ENCODE peak calls at places on chromosomes 3 and 15, in six cellular contexts. One of them, this sample, is unnamed.

GRCh38 chr15:36356511-36356910 is 222.9 kb upstream of the CDIN1 start:
- DNase-seq in Peyer's patch: no peak
- DNase-seq in astrocyte of the cerebellum: no peak
- DNase-seq in heart left ventricle: no peak
- DNase-seq in colonic mucosa: no peak
- DNase-seq in SJSA1: no peak
- DNase-seq in this sample: no peak

GRCh38 chr3:81622395-81622794 is 139.1 kb downstream of the GBE1 start:
- DNase-seq in Peyer's patch: no peak
- DNase-seq in astrocyte of the cerebellum: no peak
- DNase-seq in heart left ventricle: no peak
- DNase-seq in colonic mucosa: no peak
- DNase-seq in SJSA1: no peak
- DNase-seq in this sample: no peak

GRCh38 chr3:144148356-144148755 is 176.7 kb downstream of the DIPK2A start:
- DNase-seq in Peyer's patch: no peak
- DNase-seq in astrocyte of the cerebellum: no peak
- DNase-seq in heart left ventricle: no peak
- DNase-seq in colonic mucosa: no peak
- DNase-seq in SJSA1: no peak
- DNase-seq in this sample: no peak

GRCh38 chr3:13192471-13193213 is 119.4 kb upstream of the IQSEC1 start:
- DNase-seq in Peyer's patch: no peak
- DNase-seq in astrocyte of the cerebellum: no peak
- DNase-seq in heart left ventricle: no peak
- DNase-seq in colonic mucosa: no peak
- DNase-seq in SJSA1: no peak
- DNase-seq in this sample: peak; percentile 16

GRCh38 chr3:4065080-4065479 is 238.1 kb upstream of the SETMAR start:
- DNase-seq in Peyer's patch: no peak
- DNase-seq in astrocyte of the cerebellum: no peak
- DNase-seq in heart left ventricle: no peak
- DNase-seq in colonic mucosa: no peak
- DNase-seq in SJSA1: no peak
- DNase-seq in this sample: no peak

GRCh38 chr3:138946554-138947302 is at the start of the genes FOXL2 and FOXL2NB:
- DNase-seq in Peyer's patch: no peak
- DNase-seq in astrocyte of the cerebellum: no peak
- DNase-seq in heart left ventricle: no peak
- DNase-seq in colonic mucosa: no peak
- DNase-seq in SJSA1: no peak
- DNase-seq in this sample: no peak

GRCh38 chr3:15269091-15269989 is 63.0 kb downstream of the SH3BP5 start:
- DNase-seq in Peyer's patch: peak; percentile 90
- DNase-seq in astrocyte of the cerebellum: peak; percentile 93
- DNase-seq in heart left ventricle: peak; percentile 92
- DNase-seq in colonic mucosa: peak; percentile 64
- DNase-seq in SJSA1: peak; percentile 94
- DNase-seq in this sample: peak; percentile 86

GRCh38 chr3:149417174-149417573 is 39.7 kb upstream of the TM4SF1 start:
- DNase-seq in Peyer's patch: no peak
- DNase-seq in astrocyte of the cerebellum: no peak
- DNase-seq in heart left ventricle: no peak
- DNase-seq in colonic mucosa: no peak
- DNase-seq in SJSA1: no peak
- DNase-seq in this sample: no peak

GRCh38 chr15:39583586-39584265 is 2.8 kb downstream of the THBS1 start:
- DNase-seq in Peyer's patch: no peak
- DNase-seq in astrocyte of the cerebellum: no peak
- DNase-seq in heart left ventricle: no peak
- DNase-seq in colonic mucosa: peak; percentile 85
- DNase-seq in SJSA1: peak; percentile 54
- DNase-seq in this sample: peak; percentile 32

GRCh38 chr3:193870376-193871092 is 265.4 kb upstream of the HES1 start:
- DNase-seq in Peyer's patch: no peak
- DNase-seq in astrocyte of the cerebellum: no peak
- DNase-seq in heart left ventricle: no peak
- DNase-seq in colonic mucosa: no peak
- DNase-seq in SJSA1: no peak
- DNase-seq in this sample: no peak

GRCh38 chr3:193782280-193782654 is 189.3 kb downstream of the OPA1 start:
- DNase-seq in Peyer's patch: no peak
- DNase-seq in astrocyte of the cerebellum: no peak
- DNase-seq in heart left ventricle: no peak
- DNase-seq in colonic mucosa: peak; percentile 46
- DNase-seq in SJSA1: peak; percentile 65
- DNase-seq in this sample: no peak

GRCh38 chr3:186213946-186214345 is 105.1 kb upstream of the ETV5 start:
- DNase-seq in Peyer's patch: no peak
- DNase-seq in astrocyte of the cerebellum: no peak
- DNase-seq in heart left ventricle: no peak
- DNase-seq in colonic mucosa: no peak
- DNase-seq in SJSA1: no peak
- DNase-seq in this sample: no peak

GRCh38 chr15:42094512-42094963 is at the start of gene PLA2G4D:
- DNase-seq in Peyer's patch: no peak
- DNase-seq in astrocyte of the cerebellum: no peak
- DNase-seq in heart left ventricle: no peak
- DNase-seq in colonic mucosa: peak; percentile 43
- DNase-seq in SJSA1: no peak
- DNase-seq in this sample: no peak

GRCh38 chr3:52092891-52093290 is 36.5 kb upstream of the DUSP7 start:
- DNase-seq in Peyer's patch: no peak
- DNase-seq in astrocyte of the cerebellum: no peak
- DNase-seq in heart left ventricle: peak; percentile 17
- DNase-seq in colonic mucosa: no peak
- DNase-seq in SJSA1: no peak
- DNase-seq in this sample: no peak

GRCh38 chr3:25532763-25533162 is 104.7 kb downstream of the RARB start:
- DNase-seq in Peyer's patch: peak; percentile 50
- DNase-seq in astrocyte of the cerebellum: no peak
- DNase-seq in heart left ventricle: no peak
- DNase-seq in colonic mucosa: peak; percentile 45
- DNase-seq in SJSA1: no peak
- DNase-seq in this sample: peak; percentile 9

GRCh38 chr15:79970921-79971434 is at the start of gene BCL2A1:
- DNase-seq in Peyer's patch: peak; percentile 70
- DNase-seq in astrocyte of the cerebellum: peak; percentile 28
- DNase-seq in heart left ventricle: no peak
- DNase-seq in colonic mucosa: no peak
- DNase-seq in SJSA1: no peak
- DNase-seq in this sample: no peak

GRCh38 chr15:73617310-73617709 is 15.9 kb downstream of the NPTN start:
- DNase-seq in Peyer's patch: no peak
- DNase-seq in astrocyte of the cerebellum: peak; percentile 55
- DNase-seq in heart left ventricle: no peak
- DNase-seq in colonic mucosa: no peak
- DNase-seq in SJSA1: no peak
- DNase-seq in this sample: no peak

GRCh38 chr15:27679621-27680521 is 419.2 kb downstream of the OCA2 start:
- DNase-seq in Peyer's patch: no peak
- DNase-seq in astrocyte of the cerebellum: no peak
- DNase-seq in heart left ventricle: no peak
- DNase-seq in colonic mucosa: no peak
- DNase-seq in SJSA1: no peak
- DNase-seq in this sample: peak; percentile 44

GRCh38 chr3:124650798-124651197 is 79.5 kb upstream of the UMPS start:
- DNase-seq in Peyer's patch: no peak
- DNase-seq in astrocyte of the cerebellum: no peak
- DNase-seq in heart left ventricle: no peak
- DNase-seq in colonic mucosa: no peak
- DNase-seq in SJSA1: no peak
- DNase-seq in this sample: no peak

GRCh38 chr3:32428092-32429068 is 36.7 kb downstream of the CMTM7 start:
- DNase-seq in Peyer's patch: peak; percentile 73
- DNase-seq in astrocyte of the cerebellum: no peak
- DNase-seq in heart left ventricle: no peak
- DNase-seq in colonic mucosa: peak; percentile 16
- DNase-seq in SJSA1: no peak
- DNase-seq in this sample: no peak

GRCh38 chr3:110067527-110067926 is 730.2 kb upstream of the DPPA4 start:
- DNase-seq in Peyer's patch: no peak
- DNase-seq in astrocyte of the cerebellum: no peak
- DNase-seq in heart left ventricle: no peak
- DNase-seq in colonic mucosa: no peak
- DNase-seq in SJSA1: no peak
- DNase-seq in this sample: no peak

GRCh38 chr3:25472747-25473146 is 44.7 kb downstream of the RARB start:
- DNase-seq in Peyer's patch: no peak
- DNase-seq in astrocyte of the cerebellum: no peak
- DNase-seq in heart left ventricle: no peak
- DNase-seq in colonic mucosa: no peak
- DNase-seq in SJSA1: no peak
- DNase-seq in this sample: no peak

GRCh38 chr3:169581633-169582032 is 81.9 kb downstream of the MECOM start:
- DNase-seq in Peyer's patch: no peak
- DNase-seq in astrocyte of the cerebellum: no peak
- DNase-seq in heart left ventricle: no peak
- DNase-seq in colonic mucosa: no peak
- DNase-seq in SJSA1: no peak
- DNase-seq in this sample: no peak

GRCh38 chr3:134618473-134618860 is 32.4 kb downstream of the KY start:
- DNase-seq in Peyer's patch: peak; percentile 8
- DNase-seq in astrocyte of the cerebellum: no peak
- DNase-seq in heart left ventricle: no peak
- DNase-seq in colonic mucosa: no peak
- DNase-seq in SJSA1: no peak
- DNase-seq in this sample: no peak

GRCh38 chr15:33125883-33126535 is 68.5 kb downstream of the FMN1 start:
- DNase-seq in Peyer's patch: no peak
- DNase-seq in astrocyte of the cerebellum: no peak
- DNase-seq in heart left ventricle: no peak
- DNase-seq in colonic mucosa: no peak
- DNase-seq in SJSA1: no peak
- DNase-seq in this sample: no peak

GRCh38 chr15:38254065-38254883 is 1.6 kb downstream of the SPRED1 start:
- DNase-seq in Peyer's patch: peak; percentile 84
- DNase-seq in astrocyte of the cerebellum: no peak
- DNase-seq in heart left ventricle: peak; percentile 39
- DNase-seq in colonic mucosa: peak; percentile 83
- DNase-seq in SJSA1: no peak
- DNase-seq in this sample: peak; percentile 45

GRCh38 chr3:187230011-187230410 is 32.7 kb downstream of the RTP1 start:
- DNase-seq in Peyer's patch: no peak
- DNase-seq in astrocyte of the cerebellum: no peak
- DNase-seq in heart left ventricle: no peak
- DNase-seq in colonic mucosa: no peak
- DNase-seq in SJSA1: no peak
- DNase-seq in this sample: no peak

GRCh38 chr15:67097893-67098740 is 32.7 kb downstream of the SMAD3 start:
- DNase-seq in Peyer's patch: peak; percentile 73
- DNase-seq in astrocyte of the cerebellum: peak; percentile 94
- DNase-seq in heart left ventricle: no peak
- DNase-seq in colonic mucosa: peak; percentile 50
- DNase-seq in SJSA1: peak; percentile 86
- DNase-seq in this sample: no peak
- H3K4me3 ChIP-seq in Peyer's patch: no peak overlapping the region
- H3K4me3 ChIP-seq in astrocyte of the cerebellum: peak overlapping the region; percentile 29
- H3K4me3 ChIP-seq in heart left ventricle: no peak overlapping the region
- H3K4me3 ChIP-seq in colonic mucosa: no peak overlapping the region
- H3K4me3 ChIP-seq in SJSA1: peak overlapping the region; percentile 17
- H3K4me3 ChIP-seq in this sample: no peak overlapping the region

GRCh38 chr3:196627043-196627442 is 12.5 kb upstream of the NRROS start:
- DNase-seq in Peyer's patch: no peak
- DNase-seq in astrocyte of the cerebellum: no peak
- DNase-seq in heart left ventricle: no peak
- DNase-seq in colonic mucosa: no peak
- DNase-seq in SJSA1: no peak
- DNase-seq in this sample: no peak
- H3K4me3 ChIP-seq in Peyer's patch: no peak overlapping the region
- H3K4me3 ChIP-seq in astrocyte of the cerebellum: no peak overlapping the region
- H3K4me3 ChIP-seq in heart left ventricle: no peak overlapping the region
- H3K4me3 ChIP-seq in colonic mucosa: no peak overlapping the region
- H3K4me3 ChIP-seq in SJSA1: no peak overlapping the region
- H3K4me3 ChIP-seq in this sample: no peak overlapping the region

GRCh38 chr3:37863949-37864822 is 2.5 kb downstream of the CTDSPL start:
- DNase-seq in Peyer's patch: no peak
- DNase-seq in astrocyte of the cerebellum: no peak
- DNase-seq in heart left ventricle: no peak
- DNase-seq in colonic mucosa: peak; percentile 33
- DNase-seq in SJSA1: no peak
- DNase-seq in this sample: peak; percentile 25
- H3K4me3 ChIP-seq in Peyer's patch: no peak overlapping the region
- H3K4me3 ChIP-seq in astrocyte of the cerebellum: no peak overlapping the region
- H3K4me3 ChIP-seq in heart left ventricle: peak overlapping the region; percentile 77
- H3K4me3 ChIP-seq in colonic mucosa: no peak overlapping the region
- H3K4me3 ChIP-seq in SJSA1: no peak overlapping the region
- H3K4me3 ChIP-seq in this sample: no peak overlapping the region

DNA sequence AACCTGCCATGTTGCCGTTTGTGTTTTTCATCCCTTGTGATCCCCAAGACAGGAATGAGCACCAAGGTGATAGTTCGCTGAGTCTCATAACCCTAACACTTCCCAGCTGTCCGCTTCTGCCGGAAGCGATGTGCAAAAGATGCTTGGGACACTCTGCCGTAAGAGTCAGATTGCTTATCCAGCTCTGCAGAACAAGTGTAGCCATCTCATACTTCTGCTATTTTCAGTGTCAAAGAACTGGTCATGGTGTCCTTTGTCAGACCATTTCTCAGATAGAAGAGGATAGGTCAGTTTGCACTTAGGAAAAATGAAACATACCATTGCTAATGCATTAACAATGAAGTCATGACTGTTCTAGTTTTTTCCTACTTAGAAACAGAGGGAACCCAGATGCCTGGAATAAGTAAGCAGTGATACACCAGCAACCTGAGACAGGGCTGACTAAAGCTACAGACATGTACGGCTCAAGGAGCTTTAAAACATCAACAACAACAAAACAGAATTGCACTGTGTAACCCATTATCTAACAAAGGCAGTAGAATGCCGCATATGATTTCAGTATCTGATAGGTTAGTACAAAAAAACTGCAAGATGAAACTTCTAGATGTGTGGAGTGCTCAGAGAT is 134.0 kb upstream of the IL12A start:
- DNase-seq in Peyer's patch: no peak
- DNase-seq in astrocyte of the cerebellum: peak; percentile 84
- DNase-seq in heart left ventricle: no peak
- DNase-seq in colonic mucosa: no peak
- DNase-seq in SJSA1: peak; percentile 74
- DNase-seq in this sample: no peak
- H3K4me3 ChIP-seq in Peyer's patch: no peak overlapping the region
- H3K4me3 ChIP-seq in astrocyte of the cerebellum: peak overlapping the region; percentile 4
- H3K4me3 ChIP-seq in heart left ventricle: peak overlapping the region; percentile 60
- H3K4me3 ChIP-seq in colonic mucosa: no peak overlapping the region
- H3K4me3 ChIP-seq in SJSA1: no peak overlapping the region
- H3K4me3 ChIP-seq in this sample: peak overlapping the region; percentile 51

GRCh38 chr3:114447545-114447944 is 153.7 kb downstream of the TIGIT start:
- DNase-seq in Peyer's patch: no peak
- DNase-seq in astrocyte of the cerebellum: no peak
- DNase-seq in heart left ventricle: no peak
- DNase-seq in colonic mucosa: no peak
- DNase-seq in SJSA1: no peak
- DNase-seq in this sample: no peak
- H3K4me3 ChIP-seq in Peyer's patch: no peak overlapping the region
- H3K4me3 ChIP-seq in astrocyte of the cerebellum: no peak overlapping the region
- H3K4me3 ChIP-seq in heart left ventricle: no peak overlapping the region
- H3K4me3 ChIP-seq in colonic mucosa: no peak overlapping the region
- H3K4me3 ChIP-seq in SJSA1: no peak overlapping the region
- H3K4me3 ChIP-seq in this sample: no peak overlapping the region